ENCODE peak calls at places on chromosomes 4 and X, in four cellular contexts. U, L, B and P are unnamed samples.

GRCh38 chrX:74049126-74049525 is 254.9 kb upstream of the ZCCHC13 start:
- DNase-seq in B (no peak), L (no peak), U (no peak), P (no peak)

GRCh38 chr4:15668566-15669435 is 12.8 kb upstream of the FAM200B start:
- DNase-seq in L (no peak), U (no peak), B (no peak), P (no peak)

GRCh38 chr4:54167508-54167907 is 61.6 kb upstream of the PDGFRA start:
- DNase-seq in L (no peak), U (no peak), B (no peak), P (no peak)

GRCh38 chr4:36269116-36269515 is 12.3 kb upstream of the DTHD1 start:
- DNase-seq in L (no peak), U (no peak), B (no peak), P (no peak)

GRCh38 chr4:150853882-150854281 is 161.2 kb downstream of the LRBA start:
- DNase-seq in L (no peak), B (no peak), U (no peak), P (no peak)

GRCh38 chrX:10529344-10529743 is 91.0 kb downstream of the MID1 start:
- DNase-seq in L (no peak), U (peak), B (no peak), P (no peak)

GRCh38 chr4:1239141-1239948 is 9.6 kb downstream of the CTBP1 start:
- DNase-seq in U (no peak), B (no peak), L (no peak), P (peak)

GRCh38 chrX:72181178-72182125 is at the start of gene PIN4:
- DNase-seq in B (peak), L (peak), U (peak), P (peak)

GRCh38 chr4:53847935-53848334 is 216.5 kb downstream of the CHIC2 start:
- DNase-seq in U (no peak), B (no peak), L (no peak), P (no peak)

GRCh38 chr4:121988950-121989349 is 37.1 kb upstream of the TRPC3 start:
- DNase-seq in B (no peak), U (no peak), L (no peak), P (no peak)

GRCh38 chr4:148116264-148116663 is 325.9 kb downstream of the NR3C2 start:
- DNase-seq in U (peak), L (no peak), B (no peak), P (no peak)

GRCh38 chrX:136376713-136377112 is 76.0 kb downstream of the ADGRG4 start:
- DNase-seq in B (no peak), L (no peak), U (no peak), P (no peak)

GRCh38 chr4:122576261-122577188 is 44.3 kb downstream of the IL21 start:
- DNase-seq in U (peak), B (peak), L (peak), P (no peak)

GRCh38 chr4:188578657-188579056 is 439.4 kb downstream of the TRIML1 start:
- DNase-seq in L (no peak), B (no peak), U (no peak), P (no peak)

GRCh38 chr4:24763631-24764302 is 31.6 kb upstream of the SOD3 start:
- DNase-seq in L (no peak), U (peak), B (no peak), P (no peak)

GRCh38 chr4:172865531-172866127 is 303.0 kb upstream of the GALNT7 start:
- DNase-seq in B (no peak), U (no peak), L (no peak), P (no peak)

GRCh38 chrX:84611843-84612636 is 109.8 kb upstream of the HDX start:
- DNase-seq in L (no peak), B (no peak), U (no peak), P (no peak)

GRCh38 chr4:154998773-154999172 is 209.7 kb upstream of the NPY2R start:
- DNase-seq in U (no peak), B (no peak), L (no peak), P (no peak)

GRCh38 chrX:33001107-33001506 is 210.2 kb downstream of the DMD start:
- DNase-seq in L (no peak), B (no peak), U (no peak), P (no peak)

GRCh38 chrX:106168107-106168506 is at the start of gene PWWP3B:
- DNase-seq in L (no peak), U (no peak), B (no peak), P (peak)

GRCh38 chrX:34778961-34779360 is 121.9 kb upstream of the TMEM47 start:
- DNase-seq in U (peak), L (no peak), B (no peak), P (no peak)

GRCh38 chr4:78024692-78025091 is 32.4 kb upstream of the FRAS1 start:
- DNase-seq in B (no peak), U (no peak), L (no peak), P (no peak)

GRCh38 chr4:92234393-92235176 is 69.2 kb upstream of the GRID2 start:
- DNase-seq in U (peak), B (no peak), L (no peak), P (no peak)

GRCh38 chrX:13153796-13154195 is 109.4 kb upstream of the FAM9C start:
- DNase-seq in U (peak), B (no peak), L (no peak), P (no peak)

GRCh38 chrX:65587616-65588526 is 53.3 kb upstream of the LAS1L start:
- DNase-seq in B (peak), L (no peak), U (peak), P (no peak)

GRCh38 chrX:53080628-53081580 is 1.3 kb upstream of the TSPYL2 start:
- DNase-seq in U (peak), L (no peak), B (no peak), P (no peak)

GRCh38 chr4:78520808-78521226 is 30.8 kb upstream of the ANXA3 start:
- DNase-seq in B (no peak), L (no peak), U (peak), P (no peak)

GRCh38 chr4:2318885-2319284 is 57.0 kb upstream of the MXD4 start:
- DNase-seq in L (no peak), B (no peak), U (no peak), P (no peak)

GRCh38 chr4:2321279-2322196 is 59.6 kb upstream of the MXD4 start:
- DNase-seq in B (no peak), U (no peak), L (no peak), P (no peak)

GRCh38 chr4:2322227-2322626 is 60.3 kb upstream of the MXD4 start:
- DNase-seq in L (no peak), B (no peak), U (no peak), P (no peak)

GRCh38 chr4:2320152-2320551 is 58.2 kb upstream of the MXD4 start:
- DNase-seq in L (no peak), B (no peak), U (no peak), P (no peak)

GRCh38 chr4:2320746-2321145 is 58.8 kb upstream of the MXD4 start:
- DNase-seq in L (no peak), B (no peak), U (no peak), P (no peak)
- TF ChIP-seq USF2 in L (no peak), B (no peak), U (no peak), P (no peak)

DNA sequence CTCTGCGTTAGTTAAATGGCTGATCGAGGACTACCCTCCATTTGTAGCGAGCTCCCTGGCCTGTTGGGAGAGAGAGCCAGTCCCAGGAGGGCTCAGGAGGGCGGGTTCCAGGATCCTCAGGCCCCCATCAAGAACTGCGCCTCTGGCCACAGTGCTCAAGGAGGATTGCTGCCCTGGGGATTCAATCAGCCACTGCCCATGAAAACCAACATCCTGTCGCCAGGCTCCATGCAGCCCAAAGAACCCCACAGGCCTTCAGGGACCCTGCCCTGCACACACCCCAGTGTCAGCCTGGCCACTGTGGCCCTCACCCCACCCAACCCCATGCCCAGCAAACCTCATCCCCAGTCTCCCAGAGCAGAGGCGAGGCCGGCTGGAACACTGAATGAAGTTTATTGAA is 4.3 kb downstream of the PNMA6F start:
- DNase-seq in U (no peak), B (no peak), L (no peak), P (no peak)
- TF ChIP-seq USF2 in U (no peak), B (no peak), L (no peak), P (no peak)

DNA sequence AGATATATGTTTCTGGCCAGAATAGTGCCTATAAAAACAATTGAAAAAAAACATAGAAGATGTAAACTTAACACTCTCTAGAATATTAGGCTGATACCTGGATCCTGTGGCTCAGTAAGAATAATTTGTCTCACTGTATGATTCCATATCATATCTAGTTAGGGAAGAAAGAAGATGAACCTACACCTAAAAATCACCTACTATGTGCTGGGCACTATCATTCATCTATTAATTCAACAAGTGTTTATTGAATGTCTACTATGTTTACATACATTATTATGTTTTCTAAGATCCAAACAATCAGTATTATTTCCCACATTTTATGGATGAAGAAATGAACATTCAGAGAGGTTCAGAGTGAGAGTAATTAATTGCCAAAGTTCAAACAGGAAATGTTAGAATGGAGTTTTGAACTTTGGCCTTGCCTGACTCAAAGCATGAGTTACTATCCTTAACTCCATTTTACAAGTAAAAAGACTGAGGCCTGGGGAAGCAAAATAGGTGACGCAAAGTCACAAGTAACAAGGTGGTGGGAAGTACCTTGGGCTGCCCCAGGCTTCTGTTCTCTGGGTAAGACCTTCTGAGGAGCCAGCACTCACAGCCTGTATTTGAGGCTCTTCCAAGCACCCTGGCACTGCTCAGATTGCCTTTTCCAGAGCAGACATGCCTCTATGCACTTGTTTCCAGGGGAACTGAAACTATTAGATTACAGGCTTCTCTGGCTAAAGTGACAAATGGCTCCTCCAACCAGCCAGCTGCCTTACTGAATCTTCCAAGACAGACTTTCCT is 111.1 kb upstream of the ACSL4 start:
- DNase-seq in U (peak), L (no peak), B (no peak), P (no peak)
- TF ChIP-seq USF2 in U (no peak), L (no peak), B (no peak), P (no peak)

GRCh38 chrX:7925867-7926472 is 1.2 kb downstream of the PNPLA4 start:
- DNase-seq in B (peak), U (peak), L (peak), P (peak)
- TF ChIP-seq USF2 in B (no peak), U (no peak), L (no peak), P (no peak)

DNA sequence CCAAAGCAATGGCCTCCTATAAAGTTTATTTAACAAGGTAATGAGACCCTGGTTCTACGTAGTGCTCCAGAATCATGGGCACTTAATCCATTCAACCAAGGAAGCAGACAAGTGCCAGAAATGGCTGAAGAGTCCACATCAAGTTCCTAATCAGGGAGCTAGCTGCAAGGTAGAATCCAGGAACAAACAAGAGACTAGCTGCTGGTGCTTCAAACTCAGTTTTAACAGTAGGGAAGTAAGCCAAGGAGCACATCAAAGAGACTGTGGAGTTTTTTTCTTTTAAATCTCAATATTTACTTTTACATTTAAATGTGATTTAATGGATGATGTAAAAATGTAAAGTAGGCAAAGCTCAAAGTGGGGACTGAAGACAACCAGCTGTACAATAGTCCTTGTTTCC is 630.3 kb downstream of the CCSER1 start:
- DNase-seq in B (no peak), U (no peak), L (no peak), P (no peak)
- TF ChIP-seq USF2 in B (no peak), U (no peak), L (no peak), P (no peak)

GRCh38 chrX:139077303-139078131 is 366.0 kb upstream of the FGF13 start:
- DNase-seq in L (no peak), U (no peak), B (no peak), P (no peak)
- TF ChIP-seq USF2 in L (no peak), U (no peak), B (no peak), P (no peak)

GRCh38 chrX:129667412-129667811 is 12.7 kb upstream of the APLN start:
- DNase-seq in B (no peak), L (no peak), U (no peak), P (no peak)

GRCh38 chrX:129661369-129661768 is 6.6 kb upstream of the APLN start:
- DNase-seq in B (no peak), U (no peak), L (no peak), P (no peak)

GRCh38 chrX:129663171-129663570 is 8.4 kb upstream of the APLN start:
- DNase-seq in B (no peak), L (no peak), U (peak), P (no peak)

DNA sequence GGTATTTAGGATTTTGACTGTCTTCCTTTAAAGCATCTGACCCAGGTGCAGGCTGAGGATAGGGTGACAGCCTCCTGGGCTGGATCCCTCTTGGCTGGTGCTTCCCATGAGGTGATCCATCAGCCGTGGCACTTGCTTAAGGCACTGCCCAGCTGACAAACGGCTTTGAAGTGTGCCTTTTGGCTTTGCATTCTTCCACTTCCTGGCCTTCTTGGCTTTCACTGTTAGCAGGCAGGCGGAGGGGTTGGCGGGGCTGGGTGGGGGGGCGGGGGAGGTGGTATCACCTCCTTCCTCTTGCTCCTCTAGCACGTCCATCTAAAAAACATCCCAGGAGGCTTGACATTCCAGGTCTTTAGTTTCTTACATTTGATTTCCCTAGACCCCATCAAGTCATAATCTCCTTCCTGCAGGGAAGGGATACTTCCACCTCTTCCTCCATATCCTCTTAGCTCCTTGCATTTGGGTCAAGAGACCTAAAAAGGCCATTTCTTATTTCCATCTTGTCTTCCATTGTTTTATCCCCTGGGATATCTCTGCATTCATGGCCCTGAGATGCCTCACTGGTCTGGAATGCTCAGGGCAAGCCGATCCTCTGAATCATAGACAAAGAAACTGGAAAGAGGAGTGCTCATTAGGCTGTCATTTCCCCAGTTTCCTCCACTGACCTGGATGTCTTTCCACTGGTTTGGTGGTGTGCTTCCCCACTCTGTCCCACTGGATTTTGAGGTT is 11.3 kb upstream of the APLN start:
- DNase-seq in B (no peak), L (peak), U (peak), P (no peak)
- TF ChIP-seq USF2 in B (no peak), L (no peak), U (no peak), P (no peak)

GRCh38 chrX:39773150-39773549 is 324.6 kb downstream of the BCOR start:
- DNase-seq in L (no peak), B (no peak), U (no peak), P (no peak)
- TF ChIP-seq USF2 in L (no peak), B (no peak), U (no peak), P (no peak)

GRCh38 chrX:16188687-16189086 is 21.4 kb downstream of the MAGEB17 start:
- DNase-seq in B (no peak), L (no peak), U (peak), P (no peak)

GRCh38 chrX:16191605-16192004 is 24.3 kb downstream of the MAGEB17 start:
- DNase-seq in U (no peak), B (no peak), L (no peak), P (no peak)

GRCh38 chrX:16187024-16187698 is 19.9 kb downstream of the MAGEB17 start:
- DNase-seq in U (peak), B (no peak), L (no peak), P (no peak)

GRCh38 chrX:16186380-16187007 is 19.2 kb downstream of the MAGEB17 start:
- DNase-seq in U (no peak), B (no peak), L (no peak), P (no peak)

DNA sequence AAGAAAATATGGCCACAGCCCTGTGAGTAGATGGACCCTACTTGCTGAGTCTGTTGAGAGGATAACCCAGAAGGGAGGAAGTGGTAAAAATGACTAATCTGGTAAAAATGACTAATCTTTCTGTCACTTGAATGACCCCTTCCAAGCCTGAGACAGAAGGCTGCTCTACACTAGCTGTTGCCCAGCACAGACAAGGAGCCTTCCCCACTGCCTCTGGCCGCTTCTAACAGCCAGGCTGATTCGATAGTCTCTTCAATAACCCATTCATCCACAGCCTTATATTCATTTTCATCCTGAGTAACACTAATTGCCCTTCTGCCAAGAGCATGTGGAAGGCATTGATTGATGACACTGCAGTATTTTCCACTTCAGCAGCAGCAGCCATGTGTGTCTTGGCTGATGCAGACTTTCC is 18.4 kb downstream of the MAGEB17 start:
- DNase-seq in U (peak), L (peak), B (peak), P (no peak)
- TF ChIP-seq USF2 in U (no peak), L (no peak), B (no peak), P (no peak)